ENCODE peak calls at places on chromosomes 11 and 22, in five cellular contexts. X, U, W, B and K are unnamed samples.

GRCh38 chr11:33899383-33900037 is 7.6 kb upstream of the LMO2 start:
- DNase-seq in X (peak; percentile 77), U (peak; percentile 74), W (peak; percentile 46), B (peak; percentile 83), K (peak; percentile 87)

GRCh38 chr22:27226666-27227065 is 569.3 kb downstream of the MIAT start:
- DNase-seq in X (no peak), U (no peak), W (no peak), B (no peak), K (no peak)

GRCh38 chr11:78651923-78652602 is 77.4 kb upstream of the NARS2 start:
- DNase-seq in X (no peak), U (no peak), W (no peak), B (no peak), K (no peak)

GRCh38 chr11:43515090-43515489 is 156.4 kb downstream of the TTC17 start:
- DNase-seq in X (no peak), U (no peak), W (peak; percentile 30), B (no peak), K (no peak)

GRCh38 chr11:70016666-70017347 is 61.3 kb upstream of the ANO1 start:
- DNase-seq in X (no peak), U (peak; percentile 36), W (no peak), B (peak; percentile 21), K (peak; percentile 62)

GRCh38 chr11:355581-356458 is 13.5 kb upstream of the B4GALNT4 start:
- DNase-seq in X (peak; percentile 77), U (peak; percentile 79), W (peak; percentile 68), B (peak; percentile 92), K (peak; percentile 98)

GRCh38 chr11:118552341-118552740 is 13.4 kb downstream of the IFT46 start:
- DNase-seq in X (no peak), U (no peak), W (no peak), B (no peak), K (no peak)

GRCh38 chr11:27842290-27842689 is 142.0 kb upstream of the BDNF start:
- DNase-seq in X (no peak), U (no peak), W (no peak), B (no peak), K (no peak)

GRCh38 chr22:30572840-30573593 is 1.4 kb downstream of the GAL3ST1 start:
- DNase-seq in X (no peak), U (no peak), W (no peak), B (no peak), K (no peak)

GRCh38 chr22:41403532-41404318 is 22.0 kb downstream of the TEF start:
- DNase-seq in X (peak; percentile 73), U (peak; percentile 73), W (peak; percentile 90), B (peak; percentile 84), K (peak; percentile 85)

GRCh38 chr11:24773326-24773725 is 276.5 kb downstream of the LUZP2 start:
- DNase-seq in X (no peak), U (no peak), W (no peak), B (no peak), K (no peak)

GRCh38 chr11:24885580-24886173 is 388.8 kb downstream of the LUZP2 start:
- DNase-seq in X (no peak), U (no peak), W (no peak), B (no peak), K (no peak)

GRCh38 chr11:68031136-68031459 is 617 bp downstream of the NDUFS8 start:
- DNase-seq in X (no peak), U (no peak), W (no peak), B (no peak), K (no peak)

GRCh38 chr11:70103256-70103975 is 25.3 kb downstream of the ANO1 start:
- DNase-seq in X (no peak), U (no peak), W (no peak), B (no peak), K (no peak)

GRCh38 chr11:8327761-8328192 is 64.1 kb upstream of the LMO1 start:
- DNase-seq in X (no peak), U (no peak), W (no peak), B (no peak), K (no peak)

GRCh38 chr22:46007003-46007847 is 30.3 kb upstream of the WNT7B start:
- DNase-seq in X (no peak), U (peak; percentile 35), W (peak; percentile 78), B (peak; percentile 89), K (peak; percentile 88)
- H3K4me3 ChIP-seq in X (peak overlapping the region; percentile 35), U (no peak overlapping the region), W (peak overlapping the region; percentile 44), B (peak overlapping the region; percentile 31), K (peak overlapping the region; percentile 28)

GRCh38 chr22:40107244-40107643 is 70.5 kb upstream of the TNRC6B start:
- DNase-seq in X (no peak), U (no peak), W (no peak), B (peak; percentile 23), K (no peak)
- H3K4me3 ChIP-seq in X (peak overlapping the region; percentile 2), U (no peak overlapping the region), W (no peak overlapping the region), B (peak overlapping the region; percentile 39), K (peak overlapping the region; percentile 38)

DNA sequence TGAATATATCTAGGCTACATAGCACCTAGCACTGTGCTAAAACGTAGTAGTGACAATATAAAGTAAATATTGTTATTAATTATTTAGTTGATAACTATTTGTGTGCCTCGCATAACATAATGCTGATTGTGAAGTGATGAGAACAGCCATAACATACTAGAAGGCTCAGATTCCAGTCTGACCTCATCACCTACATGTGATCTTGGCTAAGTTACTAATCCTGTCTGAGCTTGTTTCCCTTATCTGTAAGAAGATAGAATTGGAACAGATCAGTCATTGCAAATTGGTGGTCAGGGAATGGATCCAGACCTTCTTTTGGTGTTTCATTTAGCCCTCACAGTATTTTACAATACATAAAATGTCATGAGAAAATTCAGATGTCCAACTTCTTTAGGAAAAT is 103.4 kb upstream of the SEZ6L start:
- DNase-seq in X (no peak), U (no peak), W (no peak), B (no peak), K (no peak)
- H3K4me3 ChIP-seq in X (no peak overlapping the region), U (no peak overlapping the region), W (no peak overlapping the region), B (no peak overlapping the region), K (no peak overlapping the region)

GRCh38 chr22:37690901-37691504 is 4.9 kb downstream of the NOL12 start:
- DNase-seq in X (no peak), U (no peak), W (no peak), B (no peak), K (no peak)

GRCh38 chr22:37697540-37697835 is 640 bp downstream of the TRIOBP start:
- DNase-seq in X (no peak), U (no peak), W (no peak), B (no peak), K (no peak)

GRCh38 chr22:37701121-37701786 is 4.4 kb downstream of the TRIOBP start:
- DNase-seq in X (no peak), U (no peak), W (no peak), B (peak; percentile 16), K (no peak)

GRCh38 chr22:37692627-37693285 is 4.1 kb upstream of the TRIOBP start:
- DNase-seq in X (no peak), U (no peak), W (no peak), B (no peak), K (no peak)

DNA sequence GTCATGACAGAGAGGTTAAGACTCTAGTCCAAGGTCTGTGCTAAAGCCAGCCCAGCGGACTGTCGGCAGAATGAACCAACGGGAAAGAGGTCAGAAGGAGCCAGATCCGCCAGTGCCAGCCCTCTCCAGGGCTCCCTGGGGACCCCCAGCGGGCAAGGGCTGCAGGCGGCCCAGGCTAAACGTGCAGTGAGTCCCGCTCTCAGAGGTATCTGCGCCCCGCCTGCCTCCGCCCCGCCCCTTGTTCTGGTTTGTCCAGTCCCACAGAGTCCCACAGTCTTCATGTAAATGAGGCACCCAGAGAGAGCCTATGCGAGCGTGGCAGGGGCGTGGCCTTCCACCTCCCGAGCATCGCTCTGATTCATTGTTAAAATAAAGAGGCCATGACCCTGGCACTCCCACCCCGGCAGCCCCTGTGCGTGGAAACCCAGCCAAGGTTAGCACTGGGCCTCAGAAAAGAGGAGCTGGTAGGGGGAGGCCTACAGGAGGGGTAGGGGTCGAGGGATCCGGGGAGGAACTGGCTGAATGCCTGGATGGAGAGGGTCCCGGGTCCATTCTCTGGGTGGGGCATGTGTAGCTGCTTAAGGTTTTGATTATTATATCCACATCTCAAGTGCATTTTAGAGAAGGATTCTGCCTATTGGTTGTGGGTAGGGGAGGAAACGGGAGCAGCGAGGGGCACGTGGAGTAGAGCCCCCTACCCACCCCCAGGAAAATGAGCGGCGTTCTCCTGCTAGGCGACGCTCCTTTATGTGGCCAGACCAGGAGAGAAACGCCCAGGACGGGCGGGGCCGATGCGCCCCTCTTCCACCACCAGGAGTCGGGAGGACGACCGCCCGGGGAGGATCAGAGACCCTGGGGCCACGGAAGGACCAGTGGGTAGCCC is at the start of gene TRIOBP:
- DNase-seq in X (peak; percentile 89), U (peak; percentile 98), W (peak; percentile 100), B (peak; percentile 93), K (peak; percentile 99)
- H3K4me3 ChIP-seq in X (no peak within 1 kb of the TSS), U (peak within 1 kb of the TSS; percentile 48), W (peak within 1 kb of the TSS; percentile 71), B (peak within 1 kb of the TSS; percentile 30), K (peak within 1 kb of the TSS; percentile 16)

GRCh38 chr11:131370901-131371790 is 731 bp downstream of the NTM start:
- DNase-seq in X (no peak), U (no peak), W (no peak), B (no peak), K (no peak)
- H3K4me3 ChIP-seq in X (no peak overlapping the region), U (no peak overlapping the region), W (no peak overlapping the region), B (no peak overlapping the region), K (no peak overlapping the region)